ENCODE peak calls at places on chromosome 14, in ten cellular contexts. One of them, this sample, is unnamed.

GRCh38 chr14:101810897-101811620 is 49.5 kb downstream of the PPP2R5C start:
- DNase-seq in WERI-Rb-1: no peak
- DNase-seq in GM20000: no peak
- DNase-seq in astrocyte: peak; percentile 47
- DNase-seq in kidney epithelial cell: no peak
- DNase-seq in WTC11: no peak
- DNase-seq in foreskin keratinocyte: peak; percentile 24
- DNase-seq in choroid plexus epithelial cell: peak; percentile 20
- DNase-seq in dorsolateral prefrontal cortex: no peak
- DNase-seq in HCT116: no peak
- DNase-seq in this sample: peak; percentile 36

GRCh38 chr14:22737052-22737451 is 29.4 kb upstream of the OXA1L start:
- DNase-seq in WERI-Rb-1: no peak
- DNase-seq in GM20000: peak; percentile 56
- DNase-seq in astrocyte: no peak
- DNase-seq in kidney epithelial cell: no peak
- DNase-seq in WTC11: no peak
- DNase-seq in foreskin keratinocyte: no peak
- DNase-seq in choroid plexus epithelial cell: no peak
- DNase-seq in dorsolateral prefrontal cortex: no peak
- DNase-seq in HCT116: no peak
- DNase-seq in this sample: no peak

GRCh38 chr14:94411638-94412037 is 23.2 kb upstream of the SERPINA1 start:
- DNase-seq in WERI-Rb-1: no peak
- DNase-seq in GM20000: no peak
- DNase-seq in astrocyte: no peak
- DNase-seq in kidney epithelial cell: no peak
- DNase-seq in WTC11: no peak
- DNase-seq in foreskin keratinocyte: no peak
- DNase-seq in choroid plexus epithelial cell: no peak
- DNase-seq in dorsolateral prefrontal cortex: no peak
- DNase-seq in HCT116: no peak
- DNase-seq in this sample: no peak

GRCh38 chr14:69614592-69614991 is 3.2 kb downstream of the SUSD6 start:
- DNase-seq in WERI-Rb-1: no peak
- DNase-seq in GM20000: no peak
- DNase-seq in astrocyte: no peak
- DNase-seq in kidney epithelial cell: no peak
- DNase-seq in WTC11: no peak
- DNase-seq in foreskin keratinocyte: no peak
- DNase-seq in choroid plexus epithelial cell: no peak
- DNase-seq in dorsolateral prefrontal cortex: peak; percentile 47
- DNase-seq in HCT116: no peak
- DNase-seq in this sample: no peak

GRCh38 chr14:35669782-35670181 is 135.8 kb downstream of the INSM2 start:
- DNase-seq in WERI-Rb-1: no peak
- DNase-seq in GM20000: no peak
- DNase-seq in astrocyte: peak; percentile 46
- DNase-seq in kidney epithelial cell: no peak
- DNase-seq in WTC11: no peak
- DNase-seq in foreskin keratinocyte: peak; percentile 91
- DNase-seq in choroid plexus epithelial cell: peak; percentile 66
- DNase-seq in dorsolateral prefrontal cortex: no peak
- DNase-seq in HCT116: peak; percentile 66
- DNase-seq in this sample: no peak

GRCh38 chr14:102775855-102776760 is 1.1 kb upstream of the TRAF3 start:
- DNase-seq in WERI-Rb-1: no peak
- DNase-seq in GM20000: peak; percentile 59
- DNase-seq in astrocyte: peak; percentile 77
- DNase-seq in kidney epithelial cell: no peak
- DNase-seq in WTC11: no peak
- DNase-seq in foreskin keratinocyte: no peak
- DNase-seq in choroid plexus epithelial cell: peak; percentile 81
- DNase-seq in dorsolateral prefrontal cortex: no peak
- DNase-seq in HCT116: no peak
- DNase-seq in this sample: peak; percentile 46

GRCh38 chr14:55881577-55882241 is 236.5 kb upstream of the PELI2 start:
- DNase-seq in WERI-Rb-1: no peak
- DNase-seq in GM20000: no peak
- DNase-seq in astrocyte: peak; percentile 58
- DNase-seq in kidney epithelial cell: peak; percentile 4
- DNase-seq in WTC11: no peak
- DNase-seq in foreskin keratinocyte: no peak
- DNase-seq in choroid plexus epithelial cell: peak; percentile 2
- DNase-seq in dorsolateral prefrontal cortex: no peak
- DNase-seq in HCT116: no peak
- DNase-seq in this sample: peak; percentile 42

GRCh38 chr14:56482306-56482705 is 97.3 kb upstream of the TMEM260 start:
- DNase-seq in WERI-Rb-1: peak; percentile 61
- DNase-seq in GM20000: peak; percentile 8
- DNase-seq in astrocyte: no peak
- DNase-seq in kidney epithelial cell: no peak
- DNase-seq in WTC11: peak; percentile 58
- DNase-seq in foreskin keratinocyte: no peak
- DNase-seq in choroid plexus epithelial cell: peak; percentile 27
- DNase-seq in dorsolateral prefrontal cortex: no peak
- DNase-seq in HCT116: peak; percentile 28
- DNase-seq in this sample: peak; percentile 27

GRCh38 chr14:66619952-66620351 is 112.0 kb downstream of the GPHN start:
- DNase-seq in WERI-Rb-1: no peak
- DNase-seq in GM20000: no peak
- DNase-seq in astrocyte: no peak
- DNase-seq in kidney epithelial cell: no peak
- DNase-seq in WTC11: no peak
- DNase-seq in foreskin keratinocyte: no peak
- DNase-seq in choroid plexus epithelial cell: no peak
- DNase-seq in dorsolateral prefrontal cortex: no peak
- DNase-seq in HCT116: no peak
- DNase-seq in this sample: no peak

GRCh38 chr14:66628646-66629045 is 120.7 kb downstream of the GPHN start:
- DNase-seq in WERI-Rb-1: no peak
- DNase-seq in GM20000: no peak
- DNase-seq in astrocyte: no peak
- DNase-seq in kidney epithelial cell: no peak
- DNase-seq in WTC11: no peak
- DNase-seq in foreskin keratinocyte: no peak
- DNase-seq in choroid plexus epithelial cell: peak; percentile 22
- DNase-seq in dorsolateral prefrontal cortex: no peak
- DNase-seq in HCT116: no peak
- DNase-seq in this sample: no peak

GRCh38 chr14:66623838-66624237 is 115.9 kb downstream of the GPHN start:
- DNase-seq in WERI-Rb-1: no peak
- DNase-seq in GM20000: no peak
- DNase-seq in astrocyte: no peak
- DNase-seq in kidney epithelial cell: no peak
- DNase-seq in WTC11: no peak
- DNase-seq in foreskin keratinocyte: no peak
- DNase-seq in choroid plexus epithelial cell: no peak
- DNase-seq in dorsolateral prefrontal cortex: no peak
- DNase-seq in HCT116: no peak
- DNase-seq in this sample: no peak

DNA sequence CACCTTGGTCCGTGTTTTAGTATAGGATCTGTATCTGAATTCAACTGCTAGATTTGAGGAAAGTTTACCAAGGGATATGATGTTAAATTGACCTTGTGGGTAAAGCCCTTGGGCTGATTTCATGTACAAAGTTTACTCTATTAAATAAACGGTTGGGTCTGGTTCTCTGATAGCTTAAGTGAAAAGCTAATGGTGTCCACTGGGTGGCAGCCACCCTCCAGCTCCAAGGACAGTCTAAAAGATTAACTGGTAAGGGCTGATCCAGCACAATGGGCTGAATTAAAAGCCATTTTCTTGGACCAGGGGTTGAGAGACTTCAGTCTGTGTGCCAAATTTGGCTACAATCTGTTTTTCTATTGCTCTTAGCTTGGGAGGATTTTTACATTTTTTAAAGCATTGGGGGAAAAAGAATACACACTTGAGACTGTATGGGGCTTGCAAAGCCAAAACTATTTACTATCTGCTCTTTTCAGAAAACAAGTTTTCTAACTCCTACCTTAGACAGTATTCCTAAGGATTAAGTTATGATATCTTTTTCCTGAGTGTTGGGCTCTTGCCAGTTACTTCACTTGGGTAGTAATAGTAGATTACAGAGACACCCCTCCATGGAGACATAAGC is 116.5 kb downstream of the GPHN start:
- DNase-seq in WERI-Rb-1: peak; percentile 72
- DNase-seq in GM20000: peak; percentile 37
- DNase-seq in astrocyte: peak; percentile 36
- DNase-seq in kidney epithelial cell: no peak
- DNase-seq in WTC11: peak; percentile 62
- DNase-seq in foreskin keratinocyte: no peak
- DNase-seq in choroid plexus epithelial cell: peak; percentile 85
- DNase-seq in dorsolateral prefrontal cortex: peak; percentile 74
- DNase-seq in HCT116: peak; percentile 48
- DNase-seq in this sample: peak; percentile 68
- TF ChIP-seq CTCF in WERI-Rb-1: peak; percentile 61
- TF ChIP-seq CTCF in GM20000: peak; percentile 58
- TF ChIP-seq CTCF in astrocyte: peak; percentile 77
- TF ChIP-seq CTCF in kidney epithelial cell: peak; percentile 74
- TF ChIP-seq CTCF in WTC11: peak; percentile 39
- TF ChIP-seq CTCF in foreskin keratinocyte: peak; percentile 80
- TF ChIP-seq CTCF in choroid plexus epithelial cell: peak; percentile 85
- TF ChIP-seq CTCF in dorsolateral prefrontal cortex: peak; percentile 70
- TF ChIP-seq CTCF in HCT116: peak; percentile 74
- TF ChIP-seq CTCF in this sample: peak; percentile 63

DNA sequence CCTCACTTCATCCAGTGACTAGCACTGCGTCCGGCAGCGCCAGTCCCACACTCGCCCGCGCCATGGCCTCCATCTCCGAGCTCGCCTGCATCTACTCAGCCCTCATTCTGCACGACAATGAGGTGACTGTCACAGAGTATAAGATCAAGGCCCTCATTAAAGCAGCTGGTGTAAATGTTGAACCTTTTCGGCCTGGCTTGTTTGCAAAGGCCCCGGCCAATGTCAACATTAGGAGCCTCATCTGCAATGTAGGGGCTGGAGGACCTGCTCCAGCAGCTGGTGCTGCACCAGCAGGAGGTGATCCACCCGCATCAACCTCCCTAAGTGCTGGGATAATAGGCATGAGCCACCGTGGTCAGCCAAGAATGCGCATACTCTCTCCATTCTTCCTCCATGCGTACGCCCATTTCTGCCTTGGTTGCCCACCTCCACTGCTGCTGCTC is 59.9 kb downstream of the IRF2BPL start:
- DNase-seq in WERI-Rb-1: no peak
- DNase-seq in GM20000: no peak
- DNase-seq in astrocyte: no peak
- DNase-seq in kidney epithelial cell: no peak
- DNase-seq in WTC11: peak; percentile 61
- DNase-seq in foreskin keratinocyte: no peak
- DNase-seq in choroid plexus epithelial cell: no peak
- DNase-seq in dorsolateral prefrontal cortex: no peak
- DNase-seq in HCT116: no peak
- DNase-seq in this sample: no peak
- TF ChIP-seq CTCF in WERI-Rb-1: peak; percentile 9
- TF ChIP-seq CTCF in GM20000: no peak
- TF ChIP-seq CTCF in astrocyte: no peak
- TF ChIP-seq CTCF in kidney epithelial cell: no peak
- TF ChIP-seq CTCF in WTC11: no peak
- TF ChIP-seq CTCF in foreskin keratinocyte: no peak
- TF ChIP-seq CTCF in choroid plexus epithelial cell: no peak
- TF ChIP-seq CTCF in dorsolateral prefrontal cortex: no peak
- TF ChIP-seq CTCF in HCT116: no peak
- TF ChIP-seq CTCF in this sample: no peak

GRCh38 chr14:96352708-96353107 is 10.4 kb downstream of the ATG2B start:
- DNase-seq in WERI-Rb-1: no peak
- DNase-seq in GM20000: no peak
- DNase-seq in astrocyte: no peak
- DNase-seq in kidney epithelial cell: no peak
- DNase-seq in WTC11: no peak
- DNase-seq in foreskin keratinocyte: no peak
- DNase-seq in choroid plexus epithelial cell: peak; percentile 41
- DNase-seq in dorsolateral prefrontal cortex: no peak
- DNase-seq in HCT116: no peak
- DNase-seq in this sample: no peak

GRCh38 chr14:96362071-96362964 is 823 bp downstream of the ATG2B start:
- DNase-seq in WERI-Rb-1: no peak
- DNase-seq in GM20000: peak; percentile 66
- DNase-seq in astrocyte: no peak
- DNase-seq in kidney epithelial cell: peak; percentile 14
- DNase-seq in WTC11: peak; percentile 30
- DNase-seq in foreskin keratinocyte: no peak
- DNase-seq in choroid plexus epithelial cell: peak; percentile 66
- DNase-seq in dorsolateral prefrontal cortex: peak; percentile 57
- DNase-seq in HCT116: peak; percentile 63
- DNase-seq in this sample: peak; percentile 69

GRCh38 chr14:96359959-96360358 is 3.2 kb downstream of the ATG2B start:
- DNase-seq in WERI-Rb-1: no peak
- DNase-seq in GM20000: no peak
- DNase-seq in astrocyte: no peak
- DNase-seq in kidney epithelial cell: no peak
- DNase-seq in WTC11: no peak
- DNase-seq in foreskin keratinocyte: no peak
- DNase-seq in choroid plexus epithelial cell: no peak
- DNase-seq in dorsolateral prefrontal cortex: no peak
- DNase-seq in HCT116: no peak
- DNase-seq in this sample: no peak

GRCh38 chr14:96354246-96354645 is 8.9 kb downstream of the ATG2B start:
- DNase-seq in WERI-Rb-1: no peak
- DNase-seq in GM20000: no peak
- DNase-seq in astrocyte: no peak
- DNase-seq in kidney epithelial cell: no peak
- DNase-seq in WTC11: no peak
- DNase-seq in foreskin keratinocyte: no peak
- DNase-seq in choroid plexus epithelial cell: no peak
- DNase-seq in dorsolateral prefrontal cortex: no peak
- DNase-seq in HCT116: no peak
- DNase-seq in this sample: no peak

GRCh38 chr14:96357216-96357615 is 5.9 kb downstream of the ATG2B start:
- DNase-seq in WERI-Rb-1: no peak
- DNase-seq in GM20000: no peak
- DNase-seq in astrocyte: no peak
- DNase-seq in kidney epithelial cell: no peak
- DNase-seq in WTC11: no peak
- DNase-seq in foreskin keratinocyte: no peak
- DNase-seq in choroid plexus epithelial cell: no peak
- DNase-seq in dorsolateral prefrontal cortex: no peak
- DNase-seq in HCT116: no peak
- DNase-seq in this sample: no peak
- TF ChIP-seq CTCF in WERI-Rb-1: no peak
- TF ChIP-seq CTCF in GM20000: no peak
- TF ChIP-seq CTCF in astrocyte: peak; percentile 11
- TF ChIP-seq CTCF in kidney epithelial cell: no peak
- TF ChIP-seq CTCF in WTC11: no peak
- TF ChIP-seq CTCF in foreskin keratinocyte: no peak
- TF ChIP-seq CTCF in choroid plexus epithelial cell: peak; percentile 7
- TF ChIP-seq CTCF in dorsolateral prefrontal cortex: no peak
- TF ChIP-seq CTCF in HCT116: no peak
- TF ChIP-seq CTCF in this sample: no peak

DNA sequence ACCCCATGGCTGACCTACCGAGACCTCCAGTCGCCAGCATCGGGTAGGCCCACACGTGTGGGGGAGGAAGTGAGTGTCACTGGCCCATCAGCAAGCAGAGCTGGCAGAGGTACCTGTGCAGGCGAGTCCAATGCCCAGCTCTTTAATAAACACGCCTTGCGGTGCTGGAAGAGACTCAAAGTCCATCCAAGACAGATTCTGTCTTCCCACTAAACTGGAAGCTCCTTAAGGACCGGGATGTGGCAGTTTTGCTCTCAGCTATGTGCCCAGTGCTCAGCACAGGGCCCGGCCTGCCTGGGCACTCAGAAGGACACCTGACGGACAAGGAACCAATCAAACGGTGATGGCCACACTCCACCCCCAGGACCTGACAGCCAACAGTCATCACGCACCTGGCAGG is 65.0 kb downstream of the ITPK1 start:
- DNase-seq in WERI-Rb-1: no peak
- DNase-seq in GM20000: no peak
- DNase-seq in astrocyte: no peak
- DNase-seq in kidney epithelial cell: no peak
- DNase-seq in WTC11: no peak
- DNase-seq in foreskin keratinocyte: no peak
- DNase-seq in choroid plexus epithelial cell: no peak
- DNase-seq in dorsolateral prefrontal cortex: no peak
- DNase-seq in HCT116: no peak
- DNase-seq in this sample: no peak
- TF ChIP-seq CTCF in WERI-Rb-1: no peak
- TF ChIP-seq CTCF in GM20000: no peak
- TF ChIP-seq CTCF in astrocyte: no peak
- TF ChIP-seq CTCF in kidney epithelial cell: no peak
- TF ChIP-seq CTCF in WTC11: no peak
- TF ChIP-seq CTCF in foreskin keratinocyte: no peak
- TF ChIP-seq CTCF in choroid plexus epithelial cell: no peak
- TF ChIP-seq CTCF in dorsolateral prefrontal cortex: no peak
- TF ChIP-seq CTCF in HCT116: no peak
- TF ChIP-seq CTCF in this sample: no peak

This sample was measured in MCF 10A.